ENCODE peak calls at places on chromosomes 12 and 14, in ten cellular contexts. F is erythroblast, R is body of pancreas, B is Peyer's patch, V is GM12878, W is tibial nerve, A is ovary, P is HepG2, D is prostate gland, N is GM12892. X is an unnamed sample.

GRCh38 chr12:19440019-19440858 is 947 bp downstream of the AEBP2 start:
- DNase-seq in F (peak; percentile 75), R (peak; percentile 43), B (peak; percentile 75), V (no peak), W (peak; percentile 35), A (peak; percentile 68), P (peak; percentile 30), D (peak; percentile 33), N (peak; percentile 46), X (peak; percentile 51)

GRCh38 chr12:42679402-42679801 is 89.9 kb upstream of the PRICKLE1 start:
- DNase-seq in F (no peak), R (no peak), B (no peak), V (no peak), W (no peak), A (no peak), P (no peak), D (no peak), N (no peak), X (peak; percentile 75)

GRCh38 chr12:16949351-16949750 is 343.4 kb upstream of the LMO3 start:
- DNase-seq in F (no peak), R (no peak), B (no peak), V (no peak), W (no peak), A (no peak), P (no peak), D (no peak), N (no peak), X (no peak)

GRCh38 chr14:93994919-93995682 is 2.0 kb upstream of the CCDC197 start:
- DNase-seq in F (no peak), R (peak; percentile 74), B (no peak), V (no peak), W (no peak), A (peak; percentile 35), P (no peak), D (no peak), N (no peak), X (peak; percentile 88)

GRCh38 chr12:116142936-116143882 is 134.3 kb downstream of the MED13L start:
- DNase-seq in F (no peak), R (no peak), B (no peak), V (no peak), W (no peak), A (no peak), P (no peak), D (no peak), N (no peak), X (peak; percentile 89)

GRCh38 chr12:124499873-124500231 is 67.6 kb downstream of the NCOR2 start:
- DNase-seq in F (no peak), R (no peak), B (no peak), V (no peak), W (no peak), A (no peak), P (no peak), D (no peak), N (no peak), X (no peak)

GRCh38 chr12:4849024-4849594 is 60.6 kb upstream of the KCNA1 start:
- DNase-seq in F (peak; percentile 32), R (no peak), B (peak; percentile 55), V (no peak), W (no peak), A (no peak), P (peak; percentile 30), D (no peak), N (no peak), X (peak; percentile 48)

GRCh38 chr12:120321382-120322202 is 6.0 kb downstream of the PLA2G1B start:
- DNase-seq in F (no peak), R (peak; percentile 81), B (no peak), V (no peak), W (no peak), A (no peak), P (peak; percentile 92), D (no peak), N (no peak), X (no peak)

GRCh38 chr12:110281549-110282342 is 699 bp downstream of the ATP2A2 start:
- DNase-seq in F (peak; percentile 84), R (peak; percentile 64), B (peak; percentile 66), V (no peak), W (peak; percentile 21), A (peak; percentile 58), P (no peak), D (peak; percentile 19), N (peak; percentile 60), X (peak; percentile 55)

GRCh38 chr12:62001424-62001823 is 258.8 kb upstream of the USP15 start:
- DNase-seq in F (no peak), R (no peak), B (no peak), V (no peak), W (no peak), A (no peak), P (no peak), D (no peak), N (no peak), X (no peak)

DNA sequence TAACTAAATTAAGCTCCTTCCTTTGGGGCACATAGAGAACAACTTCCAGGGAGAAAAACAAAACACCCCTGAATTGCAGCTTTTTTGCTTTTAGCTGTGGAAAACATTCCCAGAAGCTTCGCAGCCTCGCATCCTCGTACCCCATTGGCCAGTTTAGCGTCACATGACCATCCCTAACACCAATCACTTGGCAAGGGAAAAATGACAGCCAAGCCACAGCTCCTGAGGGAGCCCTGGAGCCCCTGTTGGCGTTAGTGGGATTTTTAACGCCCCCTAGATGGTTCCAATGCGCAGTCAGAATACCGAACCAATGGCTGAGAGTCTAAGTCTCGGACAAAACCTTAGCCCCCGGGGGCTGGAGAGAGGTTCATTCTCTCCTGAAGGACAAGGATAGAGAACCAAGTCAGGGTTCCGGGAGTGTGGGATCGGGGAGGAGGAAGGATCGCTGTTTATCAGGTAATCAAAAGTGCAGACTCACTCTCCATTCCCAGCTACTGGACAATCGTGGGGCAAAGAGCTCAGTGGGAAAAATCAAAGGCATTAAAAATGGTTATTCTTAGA is 135.6 kb upstream of the HIF1A start:
- DNase-seq in F (no peak), R (peak; percentile 45), B (peak; percentile 79), V (no peak), W (no peak), A (no peak), P (peak; percentile 95), D (no peak), N (no peak), X (no peak)
- TF ChIP-seq POLR2A in F (no peak), R (no peak), B (no peak), V (no peak), W (no peak), A (no peak), P (peak; percentile 53), D (no peak), N (no peak), X (no peak)

DNA sequence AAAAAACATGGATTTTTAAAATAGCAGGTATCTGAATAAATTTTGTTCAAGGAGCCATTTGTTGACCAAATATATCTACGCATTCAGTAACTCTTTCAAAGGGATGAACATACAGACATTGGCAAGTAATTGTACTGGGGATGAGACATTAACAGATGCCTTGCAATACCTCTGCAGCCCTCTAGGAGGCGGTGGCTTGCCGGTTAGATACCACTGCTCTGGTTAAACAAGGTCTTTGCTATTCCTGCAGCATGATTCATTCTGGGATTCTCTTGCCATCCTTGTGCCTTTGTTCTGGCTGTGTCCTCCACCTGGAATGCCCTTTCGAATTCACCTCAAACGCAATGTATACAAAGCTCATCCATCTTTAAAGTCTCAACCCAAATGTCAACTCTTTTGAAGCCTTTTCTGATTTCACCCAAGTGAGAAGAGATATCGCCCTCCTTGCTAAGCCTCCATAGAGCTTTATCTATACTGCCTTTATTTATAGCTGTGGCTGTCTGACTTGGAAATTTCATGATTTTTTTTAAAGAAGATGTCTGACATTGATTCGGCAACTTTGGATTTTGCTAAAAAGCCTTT is 131.0 kb upstream of the SRRM4 start:
- DNase-seq in F (peak; percentile 65), R (peak; percentile 44), B (no peak), V (no peak), W (no peak), A (no peak), P (peak; percentile 22), D (no peak), N (no peak), X (no peak)
- TF ChIP-seq POLR2A in F (no peak), R (no peak), B (no peak), V (no peak), W (no peak), A (no peak), P (no peak), D (no peak), N (no peak), X (no peak)

DNA sequence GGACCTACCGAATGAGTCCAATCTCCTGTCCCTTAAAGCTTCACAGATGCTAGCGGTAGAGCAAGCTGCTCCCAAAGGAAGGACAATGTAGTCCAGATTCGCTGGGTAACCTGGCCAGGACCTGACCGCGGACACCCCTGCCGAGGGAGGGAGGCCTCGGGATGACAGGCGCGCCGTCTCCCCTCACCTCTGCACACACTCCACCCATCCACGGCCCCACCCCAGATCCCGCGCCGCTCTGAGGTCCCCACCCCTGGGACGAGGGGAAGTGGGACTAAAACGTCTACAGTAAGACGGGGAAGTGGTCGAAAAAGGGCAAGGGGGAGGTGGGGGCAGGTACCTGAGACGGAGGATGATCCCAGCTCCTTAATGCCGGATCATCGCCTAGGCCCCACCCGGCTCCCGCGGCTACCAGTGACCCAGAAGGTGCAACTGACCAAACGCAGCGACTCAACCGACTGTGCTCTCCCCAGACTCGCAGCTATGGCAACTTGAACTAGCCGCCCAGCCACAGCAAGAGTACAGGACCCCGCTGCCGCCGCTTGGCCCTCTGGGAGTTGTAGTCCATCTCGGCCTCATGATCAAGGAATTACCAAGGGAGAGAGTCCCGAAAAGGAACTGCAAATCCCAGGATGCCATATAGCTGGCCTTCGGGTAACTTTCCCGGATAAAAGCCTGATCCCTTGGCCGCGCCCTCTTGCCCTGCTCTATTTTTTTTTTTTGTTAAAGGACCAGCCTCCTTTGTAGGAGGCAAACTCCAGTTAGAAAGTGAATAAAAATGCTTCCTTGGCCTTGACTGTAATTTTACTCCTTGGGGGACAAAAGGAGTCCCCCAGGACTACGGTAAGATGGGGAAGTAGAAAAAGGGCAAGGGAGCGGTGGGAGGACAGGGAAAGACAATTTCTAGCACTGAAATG is at the start of gene CEP128:
- DNase-seq in F (peak; percentile 95), R (peak; percentile 96), B (peak; percentile 97), V (peak; percentile 92), W (peak; percentile 94), A (peak; percentile 95), P (peak; percentile 96), D (peak; percentile 91), N (peak; percentile 57), X (peak; percentile 98)
- TF ChIP-seq POLR2A in F (peak; percentile 52), R (no peak), B (no peak), V (peak; percentile 55), W (no peak), A (no peak), P (peak; percentile 71), D (no peak), N (peak; percentile 63), X (no peak)

DNA sequence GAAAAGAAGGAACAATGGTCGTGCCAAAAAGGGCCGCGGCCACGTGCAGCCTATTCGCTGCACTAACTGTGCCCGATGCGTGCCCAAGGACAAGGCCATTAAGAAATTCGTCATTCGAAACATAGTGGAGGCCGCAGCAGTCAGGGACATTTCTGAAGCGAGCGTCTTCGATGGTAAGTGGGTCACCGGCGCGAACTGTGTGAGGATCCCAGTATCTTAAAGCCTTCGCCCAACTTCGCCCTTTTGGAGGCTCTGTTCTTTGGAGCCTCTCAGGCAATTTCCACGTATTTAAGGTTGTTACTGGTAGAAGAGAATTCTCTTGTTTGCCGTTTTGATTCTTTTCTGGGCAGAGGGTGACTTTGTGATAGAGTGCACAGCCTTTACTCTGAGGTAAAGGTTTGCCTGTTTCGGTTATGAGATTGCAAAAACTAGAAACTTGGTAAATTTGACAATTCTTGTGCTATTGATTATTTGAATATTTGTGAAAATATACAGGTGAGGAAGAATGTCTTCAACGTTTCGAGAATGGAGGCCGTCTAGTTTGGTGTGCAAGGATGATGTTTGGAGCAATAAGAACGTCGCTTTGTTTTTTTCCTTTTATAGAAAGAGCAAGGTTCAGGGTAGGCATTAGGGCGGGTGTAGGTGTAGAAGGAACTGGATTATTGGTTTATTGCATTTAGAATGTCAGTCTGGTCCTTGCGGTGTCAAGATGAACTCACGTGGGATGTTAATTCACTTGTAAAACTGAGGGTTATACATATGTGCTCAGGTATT is 899 bp downstream of the RPS26 start:
- DNase-seq in F (peak; percentile 73), R (no peak), B (no peak), V (no peak), W (no peak), A (no peak), P (no peak), D (no peak), N (no peak), X (no peak)
- TF ChIP-seq POLR2A in F (no peak), R (no peak), B (peak; percentile 49), V (no peak), W (no peak), A (no peak), P (no peak), D (no peak), N (no peak), X (no peak)